ENCODE peak calls at places on chromosomes 7 and 10, in nine cellular contexts. Q is NCI-H1092; X is COR-L47; J is neuronal stem cell; I is activated T-helper 9 cell treated with anti-CD3 and anti-CD28 coated beads, Interleukin-2, amount 50 U/mL, for 16 hours; G is HS-27A; V is stimulated activated naive B cell treated with anti-CD40 and anti-IgM and Interleukin-4, amounts not matched to agents 10 μg/mL and 1 μg/mL and 100 μg/mL, for 72 hours; S is HuH-7.5; B is lower lobe of right lung. N is an unnamed sample.

GRCh38 chr10:133132711-133133291 is 27.2 kb upstream of the KNDC1 start:
- DNase-seq in Q (no peak), X (no peak), J (no peak), I (no peak), G (no peak), V (no peak), S (no peak), B (peak; percentile 35), N (no peak)

GRCh38 chr10:132481690-132482089 is 55.9 kb upstream of the INPP5A start:
- DNase-seq in Q (no peak), X (no peak), J (no peak), I (no peak), G (no peak), V (no peak), S (no peak), B (peak; percentile 27), N (no peak)

GRCh38 chr7:51376420-51377092 is 59.9 kb upstream of the COBL start:
- DNase-seq in Q (no peak), X (no peak), J (no peak), I (no peak), G (no peak), V (no peak), S (no peak), B (no peak), N (no peak)

GRCh38 chr7:130491841-130492518 is at the start of gene MEST:
- DNase-seq in Q (no peak), X (peak; percentile 42), J (no peak), I (no peak), G (no peak), V (no peak), S (no peak), B (peak; percentile 43), N (peak; percentile 50)

GRCh38 chr7:73329861-73330581 is 2.1 kb downstream of the FKBP6 start:
- DNase-seq in Q (no peak), X (no peak), J (no peak), I (no peak), G (no peak), V (no peak), S (no peak), B (no peak), N (no peak)

GRCh38 chr7:64992971-64993370 is 2.1 kb upstream of the ZNF117 start:
- DNase-seq in Q (no peak), X (no peak), J (no peak), I (no peak), G (no peak), V (no peak), S (no peak), B (no peak), N (no peak)

GRCh38 chr10:84329094-84329611 is 764 bp downstream of the CCSER2 start:
- DNase-seq in Q (no peak), X (peak; percentile 5), J (peak; percentile 35), I (peak; percentile 69), G (no peak), V (peak; percentile 57), S (no peak), B (no peak), N (peak; percentile 50)

GRCh38 chr10:74039561-74040145 is 41.7 kb downstream of the VCL start:
- DNase-seq in Q (no peak), X (no peak), J (no peak), I (no peak), G (no peak), V (no peak), S (no peak), B (no peak), N (no peak)

GRCh38 chr10:91541481-91541880 is 91.4 kb downstream of the PPP1R3C start:
- DNase-seq in Q (no peak), X (no peak), J (no peak), I (no peak), G (no peak), V (no peak), S (no peak), B (no peak), N (no peak)

GRCh38 chr7:80453699-80454340 is 58.0 kb downstream of the GNAT3 start:
- DNase-seq in Q (peak; percentile 18), X (no peak), J (peak; percentile 3), I (no peak), G (no peak), V (no peak), S (no peak), B (no peak), N (no peak)

GRCh38 chr7:45081670-45081974 is 7.1 kb downstream of the NACAD start:
- DNase-seq in Q (no peak), X (no peak), J (no peak), I (no peak), G (no peak), V (no peak), S (no peak), B (no peak), N (no peak)

GRCh38 chr7:101395376-101395775 is 32.7 kb downstream of the COL26A1 start:
- DNase-seq in Q (no peak), X (no peak), J (no peak), I (no peak), G (no peak), V (no peak), S (no peak), B (no peak), N (no peak)

GRCh38 chr7:1939434-1940401 is 269.6 kb downstream of the ELFN1 start:
- DNase-seq in Q (no peak), X (no peak), J (no peak), I (no peak), G (no peak), V (peak; percentile 51), S (no peak), B (peak; percentile 63), N (no peak)

GRCh38 chr10:72030762-72031543 is 57.4 kb downstream of the SPOCK2 start:
- DNase-seq in Q (no peak), X (no peak), J (no peak), I (no peak), G (no peak), V (no peak), S (peak; percentile 52), B (no peak), N (no peak)

GRCh38 chr10:44301781-44302400 is 83.0 kb downstream of the CXCL12 start:
- DNase-seq in Q (no peak), X (no peak), J (no peak), I (no peak), G (no peak), V (no peak), S (no peak), B (no peak), N (no peak)

GRCh38 chr7:18210382-18210781 is 182.7 kb upstream of the PRPS1L1 start:
- DNase-seq in Q (no peak), X (no peak), J (no peak), I (no peak), G (no peak), V (no peak), S (no peak), B (no peak), N (no peak)

GRCh38 chr10:4698075-4698474 is 127.9 kb upstream of the AKR1E2 start:
- DNase-seq in Q (no peak), X (no peak), J (no peak), I (no peak), G (no peak), V (no peak), S (no peak), B (no peak), N (no peak)

GRCh38 chr7:69967152-69967591 is 368.9 kb downstream of the AUTS2 start:
- DNase-seq in Q (peak; percentile 34), X (peak; percentile 27), J (no peak), I (no peak), G (no peak), V (no peak), S (no peak), B (peak; percentile 45), N (peak; percentile 34)

GRCh38 chr10:89419548-89419947 is 5.2 kb downstream of the IFIT5 start:
- DNase-seq in Q (no peak), X (no peak), J (no peak), I (no peak), G (no peak), V (no peak), S (no peak), B (no peak), N (no peak)

GRCh38 chr10:5293691-5294550 is 70.8 kb upstream of the UCN3 start:
- DNase-seq in Q (no peak), X (no peak), J (peak; percentile 59), I (peak; percentile 69), G (no peak), V (peak; percentile 16), S (peak; percentile 33), B (peak; percentile 85), N (peak; percentile 98)

GRCh38 chr7:118449797-118450196 is 225.3 kb downstream of the ANKRD7 start:
- DNase-seq in Q (no peak), X (no peak), J (no peak), I (no peak), G (no peak), V (no peak), S (no peak), B (no peak), N (no peak)

GRCh38 chr10:61921143-61921542 is 19.6 kb downstream of the ARID5B start:
- DNase-seq in Q (no peak), X (no peak), J (no peak), I (no peak), G (no peak), V (no peak), S (no peak), B (no peak), N (no peak)

GRCh38 chr10:114879541-114880158 is 58.1 kb downstream of the FHIP2A start:
- DNase-seq in Q (no peak), X (no peak), J (peak; percentile 31), I (peak; percentile 5), G (no peak), V (peak; percentile 11), S (no peak), B (no peak), N (peak; percentile 75)

GRCh38 chr10:8485032-8485431 is 430.5 kb downstream of the GATA3 start:
- DNase-seq in Q (no peak), X (no peak), J (no peak), I (no peak), G (no peak), V (no peak), S (no peak), B (no peak), N (no peak)

GRCh38 chr7:27105161-27106122 is 3.0 kb upstream of the HOXA2 start:
- DNase-seq in Q (no peak), X (no peak), J (no peak), I (no peak), G (no peak), V (no peak), S (no peak), B (no peak), N (no peak)

GRCh38 chr7:122638459-122638858 is 60.5 kb downstream of the RNF133 start:
- DNase-seq in Q (no peak), X (no peak), J (no peak), I (no peak), G (no peak), V (no peak), S (no peak), B (no peak), N (no peak)

GRCh38 chr10:32348297-32349198 is 1.6 kb upstream of the EPC1 start:
- DNase-seq in Q (no peak), X (no peak), J (no peak), I (no peak), G (no peak), V (no peak), S (no peak), B (no peak), N (no peak)

GRCh38 chr10:34916368-34916767 is 101.3 kb upstream of the PARD3 start:
- DNase-seq in Q (no peak), X (no peak), J (no peak), I (no peak), G (peak; percentile 2), V (no peak), S (no peak), B (no peak), N (no peak)